ENCODE peak calls at places on chromosome 7, in six cellular contexts. One of them, this sample, is unnamed.

GRCh38 chr7:4745971-4746919 is 29.2 kb upstream of the AP5Z1 start:
- DNase-seq in heart right ventricle: no peak
- DNase-seq in cardiac septum: no peak
- DNase-seq in stimulated activated CD4-positive, alpha-beta T cell treated with anti-CD3 and anti-CD28 coated beads, TNF-alpha, amount 100 ng/mL, for 1 hour: no peak
- DNase-seq in NCI-H146: no peak
- DNase-seq in SK-N-DZ: no peak
- DNase-seq in this sample: no peak

GRCh38 chr7:44277391-44277790 is 48.0 kb downstream of the CAMK2B start:
- DNase-seq in NCI-H146: no peak
- DNase-seq in heart right ventricle: no peak
- DNase-seq in stimulated activated CD4-positive, alpha-beta T cell treated with anti-CD3 and anti-CD28 coated beads, TNF-alpha, amount 100 ng/mL, for 1 hour: no peak
- DNase-seq in cardiac septum: peak
- DNase-seq in SK-N-DZ: no peak
- DNase-seq in this sample: peak

GRCh38 chr7:128347573-128348147 is 4.0 kb upstream of the RBM28 start:
- DNase-seq in stimulated activated CD4-positive, alpha-beta T cell treated with anti-CD3 and anti-CD28 coated beads, TNF-alpha, amount 100 ng/mL, for 1 hour: peak
- DNase-seq in SK-N-DZ: peak
- DNase-seq in NCI-H146: peak
- DNase-seq in cardiac septum: no peak
- DNase-seq in heart right ventricle: peak
- DNase-seq in this sample: no peak

GRCh38 chr7:140778975-140779374 is 82.5 kb downstream of the NDUFB2 start:
- DNase-seq in stimulated activated CD4-positive, alpha-beta T cell treated with anti-CD3 and anti-CD28 coated beads, TNF-alpha, amount 100 ng/mL, for 1 hour: no peak
- DNase-seq in SK-N-DZ: no peak
- DNase-seq in cardiac septum: no peak
- DNase-seq in heart right ventricle: no peak
- DNase-seq in NCI-H146: no peak
- DNase-seq in this sample: no peak

GRCh38 chr7:101216860-101217387 is 457 bp downstream of the PLOD3 start:
- DNase-seq in stimulated activated CD4-positive, alpha-beta T cell treated with anti-CD3 and anti-CD28 coated beads, TNF-alpha, amount 100 ng/mL, for 1 hour: no peak
- DNase-seq in NCI-H146: no peak
- DNase-seq in cardiac septum: no peak
- DNase-seq in heart right ventricle: no peak
- DNase-seq in SK-N-DZ: no peak
- DNase-seq in this sample: no peak

GRCh38 chr7:29035044-29035740 is 77.1 kb upstream of the TRIL start:
- DNase-seq in SK-N-DZ: no peak
- DNase-seq in cardiac septum: no peak
- DNase-seq in NCI-H146: no peak
- DNase-seq in stimulated activated CD4-positive, alpha-beta T cell treated with anti-CD3 and anti-CD28 coated beads, TNF-alpha, amount 100 ng/mL, for 1 hour: no peak
- DNase-seq in heart right ventricle: no peak
- DNase-seq in this sample: no peak

GRCh38 chr7:123538897-123539296 is 4.5 kb upstream of the IQUB start:
- DNase-seq in cardiac septum: no peak
- DNase-seq in NCI-H146: no peak
- DNase-seq in SK-N-DZ: no peak
- DNase-seq in heart right ventricle: no peak
- DNase-seq in stimulated activated CD4-positive, alpha-beta T cell treated with anti-CD3 and anti-CD28 coated beads, TNF-alpha, amount 100 ng/mL, for 1 hour: no peak
- DNase-seq in this sample: no peak

GRCh38 chr7:64651632-64652165 is 14.2 kb upstream of the ZNF107 start:
- DNase-seq in cardiac septum: no peak
- DNase-seq in stimulated activated CD4-positive, alpha-beta T cell treated with anti-CD3 and anti-CD28 coated beads, TNF-alpha, amount 100 ng/mL, for 1 hour: no peak
- DNase-seq in NCI-H146: no peak
- DNase-seq in heart right ventricle: no peak
- DNase-seq in SK-N-DZ: no peak
- DNase-seq in this sample: no peak

GRCh38 chr7:42574693-42575084 is 337.2 kb downstream of the C7orf25 start:
- DNase-seq in NCI-H146: no peak
- DNase-seq in heart right ventricle: no peak
- DNase-seq in SK-N-DZ: peak
- DNase-seq in stimulated activated CD4-positive, alpha-beta T cell treated with anti-CD3 and anti-CD28 coated beads, TNF-alpha, amount 100 ng/mL, for 1 hour: no peak
- DNase-seq in cardiac septum: no peak
- DNase-seq in this sample: no peak

GRCh38 chr7:30171753-30172447 is 37.1 kb downstream of the MTURN start:
- DNase-seq in cardiac septum: no peak
- DNase-seq in heart right ventricle: no peak
- DNase-seq in SK-N-DZ: no peak
- DNase-seq in NCI-H146: no peak
- DNase-seq in stimulated activated CD4-positive, alpha-beta T cell treated with anti-CD3 and anti-CD28 coated beads, TNF-alpha, amount 100 ng/mL, for 1 hour: no peak
- DNase-seq in this sample: no peak